ENCODE peak calls at places on chromosomes 2 and 18, in eight cellular contexts. Q is stimulated activated CD8-positive, alpha-beta memory T cell treated with anti-CD3 and anti-CD28 coated beads, Interleukin-12 subunit alpha, Interleukin-12 subunit beta, amount 100 ng/mL, for 4 hours; I is kidney epithelial cell; N is GM23338; L is AG04449; K is frontal cortex; Y is T-helper 2 cell; E is suprapubic skin. O is an unnamed sample.

GRCh38 chr2:43230981-43231827 is 4.8 kb upstream of the ZFP36L2 start:
- DNase-seq in I (no peak), Y (no peak), K (no peak), N (no peak), Q (no peak), L (no peak), E (no peak), O (no peak)

GRCh38 chr2:68487773-68488355 is 20.5 kb downstream of the APLF start:
- DNase-seq in L (no peak), E (no peak), N (peak; percentile 47), Y (no peak), K (no peak), Q (no peak), I (no peak), O (no peak)

GRCh38 chr2:197209742-197210408 is 100.7 kb downstream of the ANKRD44 start:
- DNase-seq in K (no peak), Y (peak; percentile 47), E (no peak), Q (no peak), I (peak; percentile 84), N (no peak), L (no peak), O (no peak)

GRCh38 chr2:187302619-187303018 is 145.4 kb downstream of the CALCRL start:
- DNase-seq in I (no peak), Q (no peak), Y (no peak), E (no peak), K (no peak), N (no peak), L (no peak), O (no peak)

GRCh38 chr2:16739778-16740581 is 74.3 kb upstream of the CYRIA start:
- DNase-seq in Q (no peak), N (no peak), E (no peak), L (no peak), I (peak; percentile 12), Y (no peak), K (no peak), O (no peak)

GRCh38 chr18:49225160-49225559 is 235.3 kb downstream of the DYM start:
- DNase-seq in L (no peak), E (no peak), Q (no peak), K (no peak), Y (no peak), I (no peak), N (no peak), O (no peak)

GRCh38 chr2:176124358-176125214 is 2.1 kb downstream of the HOXD9 start:
- DNase-seq in E (no peak), Q (no peak), N (no peak), I (no peak), L (no peak), Y (no peak), K (no peak), O (peak; percentile 21)

GRCh38 chr2:147739531-147739930 is 105.3 kb upstream of the ACVR2A start:
- DNase-seq in Y (no peak), E (no peak), K (no peak), N (no peak), L (no peak), Q (no peak), I (no peak), O (no peak)

GRCh38 chr2:152336854-152337510 is 2.0 kb downstream of the FMNL2 start:
- DNase-seq in I (no peak), Y (no peak), L (peak; percentile 31), K (peak; percentile 24), N (peak; percentile 46), E (peak; percentile 62), Q (no peak), O (peak; percentile 40)

GRCh38 chr18:30302181-30302580 is 740.4 kb downstream of the DSC3 start:
- DNase-seq in K (no peak), L (no peak), I (no peak), Q (no peak), E (no peak), N (no peak), Y (no peak), O (no peak)

GRCh38 chr2:61471905-61472805 is 1.3 kb upstream of the USP34 start:
- DNase-seq in E (no peak), Y (no peak), L (no peak), I (no peak), N (peak; percentile 35), Q (no peak), K (no peak), O (no peak)

GRCh38 chr2:112623913-112624777 is 21.6 kb upstream of the SLC20A1 start:
- DNase-seq in K (no peak), I (no peak), Y (peak; percentile 46), E (peak; percentile 81), N (no peak), L (no peak), Q (peak; percentile 59), O (no peak)

GRCh38 chr2:3102081-3102914 is 275.3 kb downstream of the EIPR1 start:
- DNase-seq in Y (no peak), L (no peak), E (no peak), K (no peak), N (no peak), Q (no peak), I (no peak), O (no peak)

GRCh38 chr2:172436889-172437288 is 9.5 kb downstream of the ITGA6 start:
- DNase-seq in N (no peak), K (no peak), Q (no peak), Y (no peak), L (no peak), E (no peak), I (no peak), O (no peak)

GRCh38 chr2:105777071-105777482 is 32.4 kb downstream of the NCK2 start:
- DNase-seq in K (no peak), Q (no peak), I (no peak), Y (no peak), L (no peak), E (no peak), N (no peak), O (no peak)

GRCh38 chr2:74235041-74235440 is 36.6 kb downstream of the MTHFD2 start:
- DNase-seq in Y (no peak), E (no peak), K (no peak), N (no peak), L (no peak), Q (no peak), I (no peak), O (no peak)

GRCh38 chr18:56835331-56835730 is 184.2 kb downstream of the WDR7 start:
- DNase-seq in Y (no peak), I (no peak), Q (no peak), E (no peak), L (no peak), N (no peak), K (no peak), O (no peak)

GRCh38 chr2:36392854-36393253 is 37.3 kb downstream of the CRIM1 start:
- DNase-seq in Y (no peak), Q (no peak), N (peak; percentile 66), K (no peak), I (no peak), L (no peak), E (no peak), O (peak; percentile 62)

GRCh38 chr2:239376351-239376750 is 24.5 kb downstream of the HDAC4 start:
- DNase-seq in N (no peak), E (peak; percentile 55), K (no peak), I (no peak), Q (no peak), Y (no peak), L (no peak), O (no peak)

GRCh38 chr2:190781604-190782198 is 98.9 kb upstream of the GLS start:
- DNase-seq in N (peak; percentile 77), L (peak; percentile 12), K (no peak), E (no peak), Y (peak; percentile 8), Q (no peak), I (no peak), O (no peak)

GRCh38 chr2:231673348-231673770 is 35.0 kb upstream of the PTMA start:
- DNase-seq in Y (no peak), E (no peak), I (no peak), N (peak; percentile 98), L (no peak), K (no peak), Q (no peak), O (peak; percentile 98)

GRCh38 chr2:156087875-156088274 is 244.6 kb downstream of the NR4A2 start:
- DNase-seq in E (no peak), K (no peak), I (no peak), L (no peak), Y (no peak), N (no peak), Q (no peak), O (no peak)

GRCh38 chr2:234003972-234004617 is 46.4 kb upstream of the SPP2 start:
- DNase-seq in Q (no peak), E (no peak), I (peak; percentile 78), K (no peak), L (peak; percentile 76), Y (no peak), N (peak; percentile 2), O (peak; percentile 33)

O was measured in H9.